ENCODE peak calls at places on chromosomes 13 and 19, in five cellular contexts. U, P, S, V and O are unnamed samples.

GRCh38 chr19:8355631-8356402 is 8.1 kb upstream of the ANGPTL4 start:
- DNase-seq in U (peak), P (no peak), S (peak), V (peak), O (no peak)

GRCh38 chr19:7742575-7742974 is 4.8 kb downstream of the CD209 start:
- DNase-seq in U (no peak), P (no peak), S (no peak), V (no peak), O (no peak)

GRCh38 chr13:28536371-28536770 is 41.4 kb upstream of the FLT1 start:
- DNase-seq in U (no peak), P (no peak), S (no peak), V (no peak), O (no peak)

GRCh38 chr13:42110410-42111155 is 62.1 kb downstream of the DGKH start:
- DNase-seq in U (peak), P (no peak), S (no peak), V (peak), O (no peak)

GRCh38 chr13:77737583-77738200 is 40.2 kb downstream of the SLAIN1 start:
- DNase-seq in U (no peak), P (no peak), S (no peak), V (no peak), O (no peak)

GRCh38 chr19:34430738-34431625 is 2.8 kb downstream of the UBA2 start:
- DNase-seq in U (peak), P (no peak), S (no peak), V (peak), O (no peak)

GRCh38 chr13:113941571-113942191 is 32.2 kb downstream of the C13orf46 start:
- DNase-seq in U (peak), P (no peak), S (no peak), V (no peak), O (no peak)

GRCh38 chr13:50626031-50626643 is 217.4 kb downstream of the DLEU7 start:
- DNase-seq in U (peak), P (no peak), S (no peak), V (no peak), O (no peak)

GRCh38 chr13:31767175-31767900 is 28.0 kb downstream of the RXFP2 start:
- DNase-seq in U (peak), P (no peak), S (no peak), V (no peak), O (no peak)

GRCh38 chr13:74978596-74978995 is 503.4 kb downstream of the TBC1D4 start:
- DNase-seq in U (peak), P (no peak), S (no peak), V (no peak), O (no peak)

GRCh38 chr19:35484637-35485036 is 5.6 kb downstream of the KRTDAP start:
- DNase-seq in U (no peak), P (no peak), S (no peak), V (no peak), O (no peak)

GRCh38 chr19:47296036-47296435 is 13.6 kb upstream of the C5AR1 start:
- DNase-seq in U (peak), P (peak), S (peak), V (peak), O (peak)

GRCh38 chr13:99972190-99972731 is 694 bp upstream of the ZIC5 start:
- DNase-seq in U (no peak), P (no peak), S (no peak), V (no peak), O (no peak)

GRCh38 chr19:38266981-38267597 is 2.7 kb downstream of the SPINT2 start:
- DNase-seq in U (peak), P (no peak), S (no peak), V (peak), O (no peak)

GRCh38 chr13:51324714-51325440 is 14.6 kb upstream of the SERPINE3 start:
- DNase-seq in U (no peak), P (no peak), S (no peak), V (no peak), O (no peak)

GRCh38 chr13:27991881-27992280 is 3.4 kb upstream of the URAD start:
- DNase-seq in U (peak), P (no peak), S (no peak), V (no peak), O (no peak)

GRCh38 chr13:95191821-95192220 is 109.4 kb downstream of the ABCC4 start:
- DNase-seq in U (peak), P (peak), S (peak), V (peak), O (peak)

GRCh38 chr19:44735011-44735410 is 13.5 kb upstream of the BCL3 start:
- DNase-seq in U (peak), P (no peak), S (no peak), V (peak), O (no peak)

GRCh38 chr19:34732548-34733255 is 1.3 kb upstream of the ZNF181 start:
- DNase-seq in U (no peak), P (no peak), S (no peak), V (no peak), O (no peak)

GRCh38 chr13:111361046-111361872 is 40.8 kb downstream of the TEX29 start:
- DNase-seq in U (no peak), P (no peak), S (no peak), V (no peak), O (no peak)

GRCh38 chr19:19539738-19540703 is 2.0 kb downstream of the CILP2 start:
- DNase-seq in U (peak), P (peak), S (no peak), V (peak), O (no peak)

GRCh38 chr19:11198769-11199469 is 1.6 kb upstream of the KANK2 start:
- DNase-seq in U (no peak), P (no peak), S (peak), V (no peak), O (no peak)
- H3K27ac ChIP-seq in U (no peak), P (no peak), S (peak), V (no peak), O (no peak)

GRCh38 chr19:1412995-1413889 is 5.9 kb downstream of the DAZAP1 start:
- DNase-seq in U (no peak), P (no peak), S (no peak), V (no peak), O (no peak)
- H3K27ac ChIP-seq in U (no peak), P (no peak), S (no peak), V (no peak), O (no peak)

GRCh38 chr19:28406966-28407365 is 806.0 kb downstream of the UQCRFS1 start:
- DNase-seq in U (no peak), P (no peak), S (no peak), V (no peak), O (no peak)
- H3K27ac ChIP-seq in U (no peak), P (no peak), S (no peak), V (no peak), O (no peak)

GRCh38 chr19:17136026-17136425 is 60.4 kb downstream of the MYO9B start:
- DNase-seq in U (no peak), P (no peak), S (no peak), V (no peak), O (no peak)

GRCh38 chr19:17137417-17137816 is 61.8 kb downstream of the MYO9B start:
- DNase-seq in U (no peak), P (no peak), S (no peak), V (no peak), O (no peak)

GRCh38 chr19:17138937-17139598 is 63.5 kb downstream of the MYO9B start:
- DNase-seq in U (no peak), P (no peak), S (no peak), V (no peak), O (peak)

DNA sequence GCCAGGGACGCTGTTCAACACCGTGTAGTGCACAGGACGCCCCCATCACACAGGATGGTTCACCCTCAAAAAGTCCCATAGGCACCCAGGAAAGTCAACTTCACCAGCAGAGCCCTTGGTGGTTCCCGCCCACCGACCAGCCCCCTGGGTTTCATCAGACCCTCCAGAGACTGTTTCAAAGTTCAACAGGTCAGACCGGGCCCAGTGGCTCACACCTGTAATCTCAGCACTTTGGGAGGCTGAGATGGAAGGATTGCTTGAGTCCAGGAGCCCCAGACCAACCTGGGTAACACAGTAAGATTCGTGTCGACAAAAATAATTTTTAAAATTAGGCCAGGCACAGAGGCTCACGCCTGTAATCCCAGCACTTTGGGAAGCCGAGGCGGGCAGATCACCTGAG is 61.0 kb downstream of the MYO9B start:
- DNase-seq in U (no peak), P (no peak), S (no peak), V (no peak), O (no peak)
- H3K27ac ChIP-seq in U (peak), P (no peak), S (peak), V (no peak), O (no peak)

GRCh38 chr19:16623066-16623465 is 4.9 kb downstream of the MED26 start:
- DNase-seq in U (no peak), P (no peak), S (no peak), V (no peak), O (no peak)
- H3K27ac ChIP-seq in U (no peak), P (no peak), S (no peak), V (no peak), O (no peak)

GRCh38 chr13:23579072-23579885 is 9.1 kb downstream of the TNFRSF19 start:
- DNase-seq in U (peak), P (peak), S (peak), V (peak), O (peak)
- H3K27ac ChIP-seq in U (peak), P (peak), S (peak), V (peak), O (no peak)